ENCODE peak calls at places on chromosome 15, in five cellular contexts. X is astrocyte, E is astrocyte of the spinal cord, F is left ventricle myocardium inferior, J is cardiac fibroblast. V is an unnamed sample.

GRCh38 chr15:75712668-75713337 is at the start of gene CSPG4:
- DNase-seq in J (peak), X (peak), E (peak), F (peak), V (peak)

GRCh38 chr15:66253643-66254363 is at the start of gene MEGF11:
- DNase-seq in X (peak), J (peak), E (peak), F (peak), V (peak)

GRCh38 chr15:59399465-59400102 is 26.9 kb upstream of the MYO1E start:
- DNase-seq in X (no peak), J (no peak), E (no peak), F (no peak), V (no peak)

GRCh38 chr15:76199106-76200082 is 111.9 kb downstream of the ETFA start:
- DNase-seq in F (peak), X (peak), E (peak), J (peak), V (no peak)

GRCh38 chr15:42010434-42010833 is 10.4 kb downstream of the PLA2G4E start:
- DNase-seq in F (no peak), X (no peak), E (no peak), J (peak), V (no peak)

GRCh38 chr15:57364282-57365007 is 11.9 kb upstream of the CGNL1 start:
- DNase-seq in X (no peak), E (peak), J (no peak), F (no peak), V (no peak)

GRCh38 chr15:40264321-40265153 is 18.3 kb downstream of the ANKRD63 start:
- DNase-seq in J (no peak), F (no peak), E (no peak), X (no peak), V (no peak)

GRCh38 chr15:91192285-91193058 is 92.4 kb downstream of the SV2B start:
- DNase-seq in E (no peak), X (no peak), F (no peak), J (no peak), V (no peak)

GRCh38 chr15:55791576-55792400 is 48.8 kb upstream of the PRTG start:
- DNase-seq in X (peak), E (peak), F (no peak), J (peak), V (no peak)

GRCh38 chr15:30962079-30962478 is 29.3 kb downstream of the MTMR10 start:
- DNase-seq in E (no peak), F (no peak), X (no peak), J (no peak), V (no peak)

GRCh38 chr15:78950343-78950742 is 5.5 kb upstream of the CTSH start:
- DNase-seq in F (no peak), J (no peak), X (no peak), E (no peak), V (no peak)

GRCh38 chr15:78949461-78949860 is 4.6 kb upstream of the CTSH start:
- DNase-seq in F (no peak), E (no peak), X (no peak), J (no peak), V (no peak)

GRCh38 chr15:78947506-78947905 is 2.7 kb upstream of the CTSH start:
- DNase-seq in X (no peak), F (no peak), J (no peak), E (no peak), V (no peak)

GRCh38 chr15:78951841-78952238 is 7.0 kb upstream of the CTSH start:
- DNase-seq in X (peak), E (no peak), F (no peak), J (peak), V (no peak)

GRCh38 chr15:78950906-78951840 is 6.3 kb upstream of the CTSH start:
- DNase-seq in E (peak), F (no peak), X (peak), J (no peak), V (no peak)
- TF ChIP-seq CTCF in E (peak), F (peak), X (no peak), J (peak), V (peak)

DNA sequence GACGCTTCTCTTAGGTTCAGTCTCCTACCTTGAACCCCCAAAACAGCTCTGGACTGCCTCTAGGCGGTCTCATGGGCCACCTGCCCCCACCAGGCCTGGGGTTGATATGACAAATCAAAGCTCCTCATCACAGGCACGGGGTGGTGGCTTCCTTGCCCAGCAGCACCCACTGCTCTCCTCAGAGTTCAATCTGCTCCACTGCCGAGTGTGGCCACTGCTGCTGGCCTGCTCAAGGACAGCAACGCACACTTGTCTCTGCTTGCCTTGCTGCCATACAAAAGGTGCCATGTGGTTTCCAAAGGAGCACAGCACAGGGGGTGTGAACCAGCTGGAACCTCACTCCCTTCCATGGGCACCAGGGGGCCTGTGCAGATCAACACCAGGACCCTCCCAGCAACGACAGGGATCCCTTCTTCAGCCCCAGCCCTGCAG is 10.2 kb downstream of the KBTBD13 start:
- DNase-seq in E (no peak), J (no peak), F (no peak), X (no peak), V (no peak)
- TF ChIP-seq CTCF in E (peak), J (peak), F (no peak), X (peak), V (peak)

DNA sequence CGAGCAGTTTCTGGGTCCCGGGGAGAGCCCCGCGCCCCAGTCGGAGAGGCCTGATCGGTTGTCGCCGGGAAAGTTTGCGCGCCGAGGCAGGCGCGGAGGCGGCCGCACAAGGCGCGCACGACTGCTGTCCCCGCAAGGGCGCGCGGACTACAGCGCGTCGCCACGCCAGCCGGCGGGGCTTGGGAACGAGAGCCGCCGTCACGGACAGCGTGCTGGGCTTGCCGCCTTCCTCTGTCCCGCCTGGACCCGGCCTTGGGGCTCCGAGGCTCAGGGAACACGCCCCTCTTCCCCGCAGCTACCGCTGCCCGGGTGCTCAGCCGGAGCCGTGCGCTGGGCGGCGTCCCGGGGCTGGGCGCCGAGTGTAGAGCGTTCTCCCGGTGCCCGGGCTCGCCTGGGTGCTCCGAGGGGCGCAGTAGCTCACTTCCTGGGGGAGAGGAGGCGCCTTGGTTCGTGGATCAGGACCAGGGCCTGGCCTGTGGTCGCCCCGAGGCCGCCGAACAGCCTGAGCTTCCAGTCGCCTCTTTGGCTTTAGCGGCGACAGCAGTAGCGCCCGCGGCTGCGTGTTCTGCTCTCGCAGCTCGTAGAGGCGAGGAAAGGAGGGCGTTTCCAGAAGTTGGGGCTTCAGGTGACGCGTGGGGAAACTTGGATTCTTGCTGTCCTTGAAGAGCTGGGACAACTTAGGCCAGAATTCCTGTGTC is 226.6 kb upstream of the C2CD4B start:
- DNase-seq in E (peak), X (peak), J (peak), F (peak), V (peak)
- TF ChIP-seq CTCF in E (peak), X (no peak), J (no peak), F (peak), V (peak)

GRCh38 chr15:29695486-29696167 is 126.6 kb downstream of the TJP1 start:
- DNase-seq in J (no peak), E (no peak), X (no peak), F (no peak), V (no peak)

GRCh38 chr15:29690765-29691475 is 131.3 kb downstream of the TJP1 start:
- DNase-seq in F (no peak), X (peak), E (no peak), J (peak), V (no peak)

GRCh38 chr15:29689724-29689986 is 132.6 kb downstream of the TJP1 start:
- DNase-seq in E (no peak), J (no peak), F (no peak), X (no peak), V (no peak)

GRCh38 chr15:29693225-29693624 is 129.0 kb downstream of the TJP1 start:
- DNase-seq in J (peak), E (no peak), F (no peak), X (no peak), V (no peak)

GRCh38 chr15:29692527-29692926 is 129.7 kb downstream of the TJP1 start:
- DNase-seq in E (no peak), X (no peak), F (no peak), J (peak), V (no peak)
- TF ChIP-seq CTCF in E (peak), X (peak), F (peak), J (peak), V (no peak)

GRCh38 chr15:80403712-80404056 is 498 bp upstream of the ARNT2 start:
- DNase-seq in X (no peak), F (peak), J (no peak), E (peak), V (peak)
- TF ChIP-seq CTCF in X (no peak), F (no peak), J (no peak), E (no peak), V (no peak)

GRCh38 chr15:62459875-62460274 is 294.8 kb upstream of the C2CD4B start:
- DNase-seq in J (no peak), F (no peak), X (no peak), E (no peak), V (no peak)

GRCh38 chr15:62465173-62465572 is 300.1 kb upstream of the C2CD4B start:
- DNase-seq in E (no peak), J (no peak), X (no peak), F (no peak), V (no peak)

GRCh38 chr15:62464705-62465104 is 299.6 kb upstream of the C2CD4B start:
- DNase-seq in J (peak), X (peak), E (peak), F (no peak), V (no peak)

GRCh38 chr15:62462268-62462667 is 297.2 kb upstream of the C2CD4B start:
- DNase-seq in F (no peak), J (no peak), E (no peak), X (no peak), V (no peak)

GRCh38 chr15:62462721-62463120 is 297.6 kb upstream of the C2CD4B start:
- DNase-seq in F (no peak), E (no peak), X (no peak), J (no peak), V (no peak)
- TF ChIP-seq CTCF in F (no peak), E (no peak), X (no peak), J (no peak), V (no peak)

V was measured in neural crest cell.